ENCODE peak calls at places on chromosomes 2 and 18, in ten cellular contexts. H is anterior cingulate cortex; V is stimulated activated naive CD8-positive, alpha-beta T cell treated with anti-CD3 and anti-CD28 coated beads, Interleukin-15, Interleukin-2, amounts not matched to agents 100 U/mL and 50 U/mL, for 24 hours; I is RKO; O is pons; D is T-cell; Z is neural crest cell; P is sigmoid colon; L is PC-3; X is body of pancreas. Q is an unnamed sample.

GRCh38 chr2:29755829-29756228 is 165.6 kb downstream of the ALK start:
- DNase-seq in L (no peak), I (no peak), H (peak), X (peak), Z (no peak), V (no peak), D (no peak), O (peak), P (no peak), Q (peak)

GRCh38 chr2:51516667-51517066 is 484.7 kb upstream of the NRXN1 start:
- DNase-seq in X (no peak), L (peak), D (no peak), I (no peak), O (no peak), P (no peak), V (no peak), Z (no peak), H (no peak), Q (no peak)

GRCh38 chr2:8576525-8577157 is 105.2 kb upstream of the ID2 start:
- DNase-seq in X (peak), D (no peak), V (peak), H (no peak), P (peak), I (peak), O (peak), L (no peak), Z (no peak), Q (peak)

GRCh38 chr2:26838121-26838906 is 9.6 kb upstream of the DPYSL5 start:
- DNase-seq in V (no peak), O (no peak), D (no peak), H (no peak), I (peak), X (no peak), Z (no peak), L (peak), P (no peak), Q (no peak)

GRCh38 chr18:8252371-8252770 is 356.9 kb upstream of the RAB12 start:
- DNase-seq in L (no peak), X (no peak), H (no peak), Z (no peak), D (no peak), I (no peak), V (no peak), P (no peak), O (no peak), Q (no peak)

GRCh38 chr2:58202409-58202808 is 38.7 kb downstream of the FANCL start:
- DNase-seq in O (no peak), D (no peak), I (no peak), V (no peak), H (no peak), L (no peak), P (no peak), X (no peak), Z (no peak), Q (no peak)

GRCh38 chr2:183825710-183826109 is 701.5 kb downstream of the NUP35 start:
- DNase-seq in H (no peak), X (no peak), Z (no peak), V (no peak), L (no peak), D (no peak), P (no peak), O (no peak), I (no peak), Q (no peak)

GRCh38 chr2:27855476-27855875 is 34.7 kb downstream of the RBKS start:
- DNase-seq in X (no peak), V (no peak), O (no peak), L (peak), D (no peak), Z (no peak), H (no peak), P (no peak), I (peak), Q (no peak)

GRCh38 chr2:16172324-16173175 is 232.2 kb downstream of the MYCN start:
- DNase-seq in Z (no peak), V (no peak), H (no peak), D (no peak), I (no peak), P (no peak), X (no peak), O (no peak), L (no peak), Q (no peak)

GRCh38 chr2:42086500-42086953 is 38.7 kb downstream of the PKDCC start:
- DNase-seq in Z (peak), O (peak), X (peak), I (peak), P (no peak), H (peak), V (peak), L (peak), D (no peak), Q (peak)

GRCh38 chr2:128686498-128686861 is 367.8 kb upstream of the HS6ST1 start:
- DNase-seq in D (no peak), O (peak), L (no peak), V (no peak), I (no peak), X (no peak), Z (no peak), H (no peak), P (no peak), Q (peak)

GRCh38 chr18:35658112-35658511 is 76.6 kb downstream of the GALNT1 start:
- DNase-seq in X (no peak), H (no peak), P (no peak), L (no peak), V (no peak), D (no peak), Z (no peak), O (no peak), I (no peak), Q (no peak)

GRCh38 chr2:172736419-172737174 is 952 bp downstream of the RAPGEF4 start:
- DNase-seq in D (no peak), L (no peak), P (no peak), I (no peak), H (no peak), X (peak), O (no peak), V (no peak), Z (no peak), Q (no peak)

GRCh38 chr18:12062974-12063373 is 30.7 kb upstream of the ANKRD62 start:
- DNase-seq in X (no peak), Z (no peak), D (no peak), V (no peak), P (no peak), H (no peak), I (no peak), L (no peak), O (no peak), Q (no peak)

GRCh38 chr18:74551936-74552555 is 17.7 kb downstream of the CNDP1 start:
- DNase-seq in D (peak), I (peak), H (peak), O (peak), V (peak), Z (peak), P (peak), X (peak), L (peak), Q (peak)

GRCh38 chr2:199804831-199805230 is 46.2 kb downstream of the FTCDNL1 start:
- DNase-seq in H (peak), Z (no peak), X (no peak), I (no peak), L (no peak), V (no peak), P (no peak), O (peak), D (no peak), Q (peak)

GRCh38 chr2:178517496-178517895 is 37.2 kb downstream of the PLEKHA3 start:
- DNase-seq in P (no peak), Z (no peak), H (no peak), O (no peak), I (no peak), D (no peak), L (no peak), X (no peak), V (no peak), Q (no peak)

GRCh38 chr2:220353897-220354296 is 726.5 kb downstream of the SLC4A3 start:
- DNase-seq in O (no peak), P (no peak), H (no peak), X (no peak), V (no peak), Z (no peak), D (no peak), L (no peak), I (no peak), Q (no peak)

GRCh38 chr18:50724631-50725235 is 95.1 kb downstream of the MRO start:
- DNase-seq in Z (no peak), V (no peak), X (no peak), I (no peak), H (no peak), P (no peak), D (no peak), O (no peak), L (no peak), Q (no peak)

GRCh38 chr2:237996041-237996593 is 29.3 kb downstream of the UBE2F start:
- DNase-seq in H (no peak), O (no peak), L (peak), X (no peak), D (no peak), I (no peak), P (no peak), Z (no peak), V (no peak), Q (no peak)